ENCODE peak calls at places on chromosomes 6 and 20, in four cellular contexts. One of them, this sample, is unnamed.
A peak's percentile ranks its signal among the peaks of the same experiment; 100 is the strongest.

GRCh38 chr20:43541214-43541613 is 17.6 kb upstream of the SGK2 start:
- ATAC-seq in GM12878: no peak
- ATAC-seq in HepG2: no peak
- ATAC-seq in upper lobe of left lung: no peak
- ATAC-seq in this sample: no peak

GRCh38 chr6:89999995-90000825 is 105.9 kb downstream of the GJA10 start:
- ATAC-seq in GM12878: no peak
- ATAC-seq in HepG2: no peak
- ATAC-seq in upper lobe of left lung: no peak
- ATAC-seq in this sample: peak; percentile 34

GRCh38 chr6:108115598-108116058 is 41.1 kb upstream of the OSTM1 start:
- ATAC-seq in GM12878: peak; percentile 50
- ATAC-seq in HepG2: peak; percentile 73
- ATAC-seq in upper lobe of left lung: peak; percentile 77
- ATAC-seq in this sample: no peak

GRCh38 chr20:64090165-64090564 is 6.0 kb upstream of the LKAAEAR1 start:
- ATAC-seq in HepG2: no peak
- ATAC-seq in upper lobe of left lung: no peak
- ATAC-seq in GM12878: no peak
- ATAC-seq in this sample: no peak

GRCh38 chr6:33981861-33982260 is 164.0 kb downstream of the GRM4 start:
- ATAC-seq in upper lobe of left lung: no peak
- ATAC-seq in GM12878: no peak
- ATAC-seq in HepG2: no peak
- ATAC-seq in this sample: no peak

GRCh38 chr6:24374612-24375011 is 16.8 kb upstream of the DCDC2 start:
- ATAC-seq in HepG2: no peak
- ATAC-seq in upper lobe of left lung: peak; percentile 15
- ATAC-seq in GM12878: no peak
- ATAC-seq in this sample: no peak

GRCh38 chr6:116543149-116543548 is 2.3 kb downstream of the TRAPPC3L start:
- ATAC-seq in upper lobe of left lung: no peak
- ATAC-seq in HepG2: no peak
- ATAC-seq in GM12878: no peak
- ATAC-seq in this sample: no peak

GRCh38 chr6:139164001-139164400 is 29.1 kb downstream of the HECA start:
- ATAC-seq in GM12878: no peak
- ATAC-seq in HepG2: peak; percentile 78
- ATAC-seq in upper lobe of left lung: no peak
- ATAC-seq in this sample: no peak

GRCh38 chr6:144265390-144265789 is 19.7 kb upstream of the UTRN start:
- ATAC-seq in upper lobe of left lung: no peak
- ATAC-seq in HepG2: peak; percentile 58
- ATAC-seq in GM12878: peak; percentile 98
- ATAC-seq in this sample: no peak

GRCh38 chr6:81894788-81895221 is 142.3 kb upstream of the TENT5A start:
- ATAC-seq in upper lobe of left lung: no peak
- ATAC-seq in GM12878: no peak
- ATAC-seq in HepG2: peak; percentile 83
- ATAC-seq in this sample: peak; percentile 30

GRCh38 chr6:1904494-1904854 is 294.8 kb downstream of the FOXC1 start:
- ATAC-seq in upper lobe of left lung: no peak
- ATAC-seq in HepG2: peak; percentile 22
- ATAC-seq in GM12878: no peak
- ATAC-seq in this sample: no peak

GRCh38 chr20:11492846-11493245 is 424.8 kb upstream of the BTBD3 start:
- ATAC-seq in upper lobe of left lung: no peak
- ATAC-seq in HepG2: no peak
- ATAC-seq in GM12878: no peak
- ATAC-seq in this sample: no peak

GRCh38 chr6:33430991-33431879 is 11.4 kb downstream of the SYNGAP1 start:
- ATAC-seq in GM12878: peak; percentile 85
- ATAC-seq in upper lobe of left lung: no peak
- ATAC-seq in HepG2: peak; percentile 12
- ATAC-seq in this sample: peak; percentile 53

GRCh38 chr20:64278319-64278681 is 22.8 kb downstream of the PCMTD2 start:
- ATAC-seq in HepG2: peak; percentile 62
- ATAC-seq in GM12878: no peak
- ATAC-seq in upper lobe of left lung: peak; percentile 7
- ATAC-seq in this sample: no peak

GRCh38 chr6:35386989-35387388 is 44.6 kb downstream of the PPARD start:
- ATAC-seq in upper lobe of left lung: no peak
- ATAC-seq in HepG2: no peak
- ATAC-seq in GM12878: no peak
- ATAC-seq in this sample: no peak

GRCh38 chr6:139525415-139525814 is 151.0 kb upstream of the CITED2 start:
- ATAC-seq in GM12878: no peak
- ATAC-seq in HepG2: no peak
- ATAC-seq in upper lobe of left lung: no peak
- ATAC-seq in this sample: peak; percentile 86

GRCh38 chr6:108524528-108525218 is 36.0 kb upstream of the FOXO3 start:
- ATAC-seq in upper lobe of left lung: no peak
- ATAC-seq in HepG2: no peak
- ATAC-seq in GM12878: no peak
- ATAC-seq in this sample: no peak

GRCh38 chr6:79239538-79240168 is 5.2 kb upstream of the HMGN3 start:
- ATAC-seq in GM12878: peak; percentile 84
- ATAC-seq in upper lobe of left lung: no peak
- ATAC-seq in HepG2: no peak
- ATAC-seq in this sample: no peak

GRCh38 chr6:73713426-73714147 is 17.6 kb downstream of the CD109 start:
- ATAC-seq in GM12878: no peak
- ATAC-seq in HepG2: no peak
- ATAC-seq in upper lobe of left lung: peak; percentile 61
- ATAC-seq in this sample: peak; percentile 46

GRCh38 chr6:56789342-56789741 is 146.7 kb upstream of the DST start:
- ATAC-seq in HepG2: no peak
- ATAC-seq in GM12878: no peak
- ATAC-seq in upper lobe of left lung: no peak
- ATAC-seq in this sample: no peak

GRCh38 chr6:38091626-38092025 is 272.1 kb downstream of the ZFAND3 start:
- ATAC-seq in HepG2: no peak
- ATAC-seq in upper lobe of left lung: no peak
- ATAC-seq in GM12878: no peak
- ATAC-seq in this sample: no peak

GRCh38 chr6:84652356-84653026 is 111.9 kb downstream of the TBX18 start:
- ATAC-seq in HepG2: no peak
- ATAC-seq in GM12878: no peak
- ATAC-seq in upper lobe of left lung: no peak
- ATAC-seq in this sample: no peak
- TF ChIP-seq POLR2AphosphoS5 in HepG2: no peak
- TF ChIP-seq POLR2AphosphoS5 in GM12878: no peak
- TF ChIP-seq POLR2AphosphoS5 in upper lobe of left lung: no peak
- TF ChIP-seq POLR2AphosphoS5 in this sample: no peak

DNA sequence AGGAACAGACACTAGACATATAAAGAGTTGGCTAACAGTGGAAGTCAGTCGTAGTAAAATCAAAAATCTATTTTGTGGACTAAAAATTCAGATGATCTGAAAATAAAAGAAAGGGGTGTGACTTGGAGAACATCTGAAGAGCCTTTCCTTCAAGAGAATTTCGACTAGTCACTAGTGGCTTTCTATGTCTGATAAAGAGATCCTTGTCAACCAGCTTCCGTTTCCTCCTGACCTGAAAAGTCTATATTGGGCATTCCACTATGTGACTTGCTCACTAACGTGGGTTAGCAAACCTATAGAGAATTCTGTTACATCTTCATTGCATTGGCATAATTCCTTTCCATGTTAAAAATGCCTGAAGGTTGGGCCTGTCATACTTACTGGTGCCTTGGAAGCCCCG is 25.9 kb downstream of the TRAF3IP2 start:
- ATAC-seq in upper lobe of left lung: no peak
- ATAC-seq in GM12878: no peak
- ATAC-seq in HepG2: no peak
- ATAC-seq in this sample: no peak
- H3K4me1 ChIP-seq in upper lobe of left lung: peaks cover 23% of the 10 kb centered on the region
- H3K4me1 ChIP-seq in GM12878: no peaks in the 10 kb centered on the region
- H3K4me1 ChIP-seq in HepG2: no peaks in the 10 kb centered on the region
- H3K4me1 ChIP-seq in this sample: peaks cover 35% of the 10 kb centered on the region

DNA sequence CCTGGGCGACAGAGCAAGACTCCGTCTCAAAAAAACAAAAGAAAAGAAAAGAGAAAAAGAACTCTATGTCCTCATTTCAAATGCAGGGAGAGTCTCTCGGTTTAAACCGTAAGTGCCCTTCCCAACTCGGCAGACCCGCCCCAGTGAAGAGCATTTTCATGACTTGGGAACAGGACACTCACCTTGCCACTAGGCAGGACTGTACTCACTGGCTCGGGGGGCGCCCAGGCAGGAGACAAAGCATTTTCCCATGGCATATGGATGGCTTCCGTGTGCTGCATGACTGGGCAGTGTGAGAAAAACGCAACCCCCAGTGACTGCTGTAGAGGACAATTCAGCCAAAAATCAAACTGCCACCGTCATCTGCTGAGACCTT is 23.7 kb upstream of the MRGBP start:
- ATAC-seq in HepG2: no peak
- ATAC-seq in GM12878: no peak
- ATAC-seq in upper lobe of left lung: no peak
- ATAC-seq in this sample: no peak
- TF ChIP-seq EP300 in HepG2: no peak
- TF ChIP-seq EP300 in GM12878: no peak
- TF ChIP-seq EP300 in upper lobe of left lung: no peak
- TF ChIP-seq EP300 in this sample: no peak

DNA sequence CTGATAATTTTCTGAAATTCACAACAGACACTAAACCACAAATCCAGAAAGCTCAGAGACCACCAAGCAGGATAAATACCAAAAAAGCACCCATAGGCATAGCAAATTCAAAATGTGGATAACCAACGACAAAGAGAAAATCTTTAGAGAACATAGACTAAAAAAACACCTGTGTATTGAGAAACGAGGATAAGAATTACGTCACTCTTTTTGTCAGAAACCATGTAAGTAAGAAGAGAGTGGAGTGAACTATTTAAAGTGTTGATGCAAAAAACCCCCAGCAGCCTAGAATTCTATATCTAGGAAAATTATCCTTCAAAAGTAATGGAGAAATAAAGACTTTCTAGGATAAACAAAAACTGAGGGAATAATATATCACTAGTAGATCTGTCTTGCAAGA is 126.9 kb upstream of the SCGN start:
- ATAC-seq in GM12878: no peak
- ATAC-seq in HepG2: no peak
- ATAC-seq in upper lobe of left lung: no peak
- ATAC-seq in this sample: no peak
- TF ChIP-seq POLR2AphosphoS5 in GM12878: no peak
- TF ChIP-seq POLR2AphosphoS5 in HepG2: no peak
- TF ChIP-seq POLR2AphosphoS5 in upper lobe of left lung: no peak
- TF ChIP-seq POLR2AphosphoS5 in this sample: no peak

GRCh38 chr6:10414766-10415592 is at the start of gene TFAP2A:
- ATAC-seq in GM12878: no peak
- ATAC-seq in HepG2: no peak
- ATAC-seq in upper lobe of left lung: no peak
- ATAC-seq in this sample: no peak
- H3K4me1 ChIP-seq in GM12878: peaks cover 19% of the 10 kb centered on the region
- H3K4me1 ChIP-seq in HepG2: no peaks in the 10 kb centered on the region
- H3K4me1 ChIP-seq in upper lobe of left lung: peaks cover 50% of the 10 kb centered on the region
- H3K4me1 ChIP-seq in this sample: peaks cover 71% of the 10 kb centered on the region

DNA sequence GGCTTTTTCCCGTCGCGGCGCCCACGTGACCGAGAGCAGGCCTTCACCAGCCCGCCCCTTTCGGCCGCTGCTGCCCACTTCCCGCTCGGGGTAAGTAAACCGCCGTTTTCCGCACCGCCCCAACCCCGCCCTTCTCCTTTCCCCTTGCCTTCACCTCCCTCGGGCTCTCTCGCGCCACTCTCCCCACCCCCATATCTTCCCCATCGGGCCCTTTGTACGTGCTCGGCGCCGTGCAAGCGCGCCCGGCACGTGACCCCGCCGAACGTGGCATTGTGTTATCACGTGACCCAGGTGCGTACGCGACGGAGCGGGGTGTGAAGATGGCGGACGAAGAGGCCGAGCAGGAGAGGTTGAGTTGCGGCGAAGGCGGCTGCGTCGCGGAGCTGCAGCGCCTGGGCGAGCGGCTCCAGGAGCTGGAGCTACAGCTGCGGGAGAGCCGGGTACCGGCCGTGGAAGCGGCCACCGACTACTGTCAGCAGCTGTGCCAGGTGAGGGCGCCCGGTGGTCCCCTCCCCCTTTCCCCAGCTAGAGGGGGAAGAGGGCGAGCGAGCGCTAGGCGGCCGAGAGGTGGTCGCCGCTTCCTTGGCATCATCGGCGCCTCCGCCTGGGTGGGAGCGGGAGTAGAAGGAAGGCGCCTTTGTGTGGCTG is at the start of gene ZNF292:
- ATAC-seq in upper lobe of left lung: peak; percentile 99
- ATAC-seq in GM12878: peak; percentile 85
- ATAC-seq in HepG2: peak; percentile 88
- ATAC-seq in this sample: peak; percentile 93
- TF ChIP-seq EP300 in upper lobe of left lung: peak; percentile 66
- TF ChIP-seq EP300 in GM12878: peak; percentile 73
- TF ChIP-seq EP300 in HepG2: no peak
- TF ChIP-seq EP300 in this sample: no peak

GRCh38 chr6:134015719-134016557 is 36.5 kb downstream of the SLC2A12 start:
- ATAC-seq in GM12878: no peak
- ATAC-seq in HepG2: no peak
- ATAC-seq in upper lobe of left lung: no peak
- ATAC-seq in this sample: no peak
- TF ChIP-seq POLR2AphosphoS5 in GM12878: no peak
- TF ChIP-seq POLR2AphosphoS5 in HepG2: no peak
- TF ChIP-seq POLR2AphosphoS5 in upper lobe of left lung: no peak
- TF ChIP-seq POLR2AphosphoS5 in this sample: no peak